ENCODE peak calls at places on chromosomes 6 and 20, in six cellular contexts. One of them, this sample, is unnamed.

GRCh38 chr20:47326718-47327137 is 29.8 kb downstream of the ZMYND8 start:
- DNase-seq in ELR: peak
- DNase-seq in adipocyte: peak
- DNase-seq in body of pancreas: no peak
- DNase-seq in nephron progenitor cell: no peak
- DNase-seq in stimulated activated CD8-positive, alpha-beta memory T cell treated with anti-CD3 and anti-CD28 coated beads, Interleukin-7, amount 100 ng/mL, for 4 hours: no peak
- DNase-seq in this sample: no peak

GRCh38 chr6:105270511-105270910 is 90.7 kb upstream of the POPDC3 start:
- DNase-seq in body of pancreas: no peak
- DNase-seq in ELR: no peak
- DNase-seq in stimulated activated CD8-positive, alpha-beta memory T cell treated with anti-CD3 and anti-CD28 coated beads, Interleukin-7, amount 100 ng/mL, for 4 hours: no peak
- DNase-seq in adipocyte: peak
- DNase-seq in nephron progenitor cell: no peak
- DNase-seq in this sample: no peak

GRCh38 chr6:146598785-146599405 is at the start of gene ADGB:
- DNase-seq in adipocyte: peak
- DNase-seq in body of pancreas: peak
- DNase-seq in stimulated activated CD8-positive, alpha-beta memory T cell treated with anti-CD3 and anti-CD28 coated beads, Interleukin-7, amount 100 ng/mL, for 4 hours: no peak
- DNase-seq in nephron progenitor cell: peak
- DNase-seq in ELR: peak
- DNase-seq in this sample: peak

GRCh38 chr20:17662333-17663039 is 19.6 kb downstream of the RRBP1 start:
- DNase-seq in ELR: peak
- DNase-seq in stimulated activated CD8-positive, alpha-beta memory T cell treated with anti-CD3 and anti-CD28 coated beads, Interleukin-7, amount 100 ng/mL, for 4 hours: no peak
- DNase-seq in adipocyte: peak
- DNase-seq in nephron progenitor cell: no peak
- DNase-seq in body of pancreas: peak
- DNase-seq in this sample: no peak

GRCh38 chr20:25310268-25310920 is 62.5 kb downstream of the PYGB start:
- DNase-seq in stimulated activated CD8-positive, alpha-beta memory T cell treated with anti-CD3 and anti-CD28 coated beads, Interleukin-7, amount 100 ng/mL, for 4 hours: peak
- DNase-seq in nephron progenitor cell: no peak
- DNase-seq in adipocyte: peak
- DNase-seq in ELR: peak
- DNase-seq in body of pancreas: peak
- DNase-seq in this sample: peak

GRCh38 chr6:52570291-52570700 is 6.6 kb downstream of the TRAM2 start:
- DNase-seq in nephron progenitor cell: no peak
- DNase-seq in stimulated activated CD8-positive, alpha-beta memory T cell treated with anti-CD3 and anti-CD28 coated beads, Interleukin-7, amount 100 ng/mL, for 4 hours: no peak
- DNase-seq in ELR: no peak
- DNase-seq in body of pancreas: no peak
- DNase-seq in adipocyte: no peak
- DNase-seq in this sample: no peak

GRCh38 chr20:5714261-5715041 is 35.8 kb upstream of the SHLD1 start:
- DNase-seq in adipocyte: no peak
- DNase-seq in nephron progenitor cell: peak
- DNase-seq in body of pancreas: peak
- DNase-seq in stimulated activated CD8-positive, alpha-beta memory T cell treated with anti-CD3 and anti-CD28 coated beads, Interleukin-7, amount 100 ng/mL, for 4 hours: peak
- DNase-seq in ELR: peak
- DNase-seq in this sample: no peak

GRCh38 chr20:58907481-58908137 is 55.1 kb downstream of the GNAS start:
- DNase-seq in nephron progenitor cell: peak
- DNase-seq in ELR: peak
- DNase-seq in stimulated activated CD8-positive, alpha-beta memory T cell treated with anti-CD3 and anti-CD28 coated beads, Interleukin-7, amount 100 ng/mL, for 4 hours: peak
- DNase-seq in body of pancreas: peak
- DNase-seq in adipocyte: peak
- DNase-seq in this sample: peak

GRCh38 chr6:88586371-88587157 is 376.9 kb downstream of the RNGTT start:
- DNase-seq in stimulated activated CD8-positive, alpha-beta memory T cell treated with anti-CD3 and anti-CD28 coated beads, Interleukin-7, amount 100 ng/mL, for 4 hours: no peak
- DNase-seq in nephron progenitor cell: peak
- DNase-seq in ELR: no peak
- DNase-seq in adipocyte: peak
- DNase-seq in body of pancreas: no peak
- DNase-seq in this sample: no peak

GRCh38 chr6:158569036-158569435 is 9.1 kb downstream of the TMEM181 start:
- DNase-seq in ELR: no peak
- DNase-seq in stimulated activated CD8-positive, alpha-beta memory T cell treated with anti-CD3 and anti-CD28 coated beads, Interleukin-7, amount 100 ng/mL, for 4 hours: no peak
- DNase-seq in adipocyte: no peak
- DNase-seq in nephron progenitor cell: no peak
- DNase-seq in body of pancreas: no peak
- DNase-seq in this sample: no peak

GRCh38 chr6:33632603-33633039 is 11.5 kb downstream of the ITPR3 start:
- DNase-seq in ELR: peak
- DNase-seq in body of pancreas: peak
- DNase-seq in nephron progenitor cell: peak
- DNase-seq in adipocyte: peak
- DNase-seq in stimulated activated CD8-positive, alpha-beta memory T cell treated with anti-CD3 and anti-CD28 coated beads, Interleukin-7, amount 100 ng/mL, for 4 hours: peak
- DNase-seq in this sample: peak

GRCh38 chr20:6162239-6162638 is 39.4 kb upstream of the FERMT1 start:
- DNase-seq in ELR: no peak
- DNase-seq in body of pancreas: peak
- DNase-seq in adipocyte: peak
- DNase-seq in nephron progenitor cell: no peak
- DNase-seq in stimulated activated CD8-positive, alpha-beta memory T cell treated with anti-CD3 and anti-CD28 coated beads, Interleukin-7, amount 100 ng/mL, for 4 hours: no peak
- DNase-seq in this sample: no peak

GRCh38 chr6:128491643-128492206 is 28.7 kb downstream of the PTPRK start:
- DNase-seq in ELR: no peak
- DNase-seq in nephron progenitor cell: no peak
- DNase-seq in body of pancreas: peak
- DNase-seq in stimulated activated CD8-positive, alpha-beta memory T cell treated with anti-CD3 and anti-CD28 coated beads, Interleukin-7, amount 100 ng/mL, for 4 hours: no peak
- DNase-seq in adipocyte: peak
- DNase-seq in this sample: peak

GRCh38 chr6:140480852-140481251 is 1106.4 kb upstream of the CITED2 start:
- DNase-seq in body of pancreas: peak
- DNase-seq in stimulated activated CD8-positive, alpha-beta memory T cell treated with anti-CD3 and anti-CD28 coated beads, Interleukin-7, amount 100 ng/mL, for 4 hours: no peak
- DNase-seq in adipocyte: peak
- DNase-seq in ELR: peak
- DNase-seq in nephron progenitor cell: no peak
- DNase-seq in this sample: no peak

GRCh38 chr6:140230282-140230681 is 855.8 kb upstream of the CITED2 start:
- DNase-seq in nephron progenitor cell: no peak
- DNase-seq in body of pancreas: no peak
- DNase-seq in ELR: no peak
- DNase-seq in stimulated activated CD8-positive, alpha-beta memory T cell treated with anti-CD3 and anti-CD28 coated beads, Interleukin-7, amount 100 ng/mL, for 4 hours: no peak
- DNase-seq in adipocyte: no peak
- DNase-seq in this sample: no peak

GRCh38 chr20:17504898-17505663 is 26.1 kb downstream of the BFSP1 start:
- DNase-seq in stimulated activated CD8-positive, alpha-beta memory T cell treated with anti-CD3 and anti-CD28 coated beads, Interleukin-7, amount 100 ng/mL, for 4 hours: peak
- DNase-seq in adipocyte: peak
- DNase-seq in ELR: peak
- DNase-seq in body of pancreas: peak
- DNase-seq in nephron progenitor cell: peak
- DNase-seq in this sample: peak

GRCh38 chr6:30793521-30794194 is 49.3 kb upstream of the IER3 start:
- DNase-seq in stimulated activated CD8-positive, alpha-beta memory T cell treated with anti-CD3 and anti-CD28 coated beads, Interleukin-7, amount 100 ng/mL, for 4 hours: no peak
- DNase-seq in adipocyte: peak
- DNase-seq in ELR: peak
- DNase-seq in nephron progenitor cell: no peak
- DNase-seq in body of pancreas: no peak
- DNase-seq in this sample: no peak

GRCh38 chr6:11043961-11044711 is at the start of gene ELOVL2:
- DNase-seq in stimulated activated CD8-positive, alpha-beta memory T cell treated with anti-CD3 and anti-CD28 coated beads, Interleukin-7, amount 100 ng/mL, for 4 hours: no peak
- DNase-seq in body of pancreas: peak
- DNase-seq in ELR: peak
- DNase-seq in nephron progenitor cell: peak
- DNase-seq in adipocyte: peak
- DNase-seq in this sample: peak

GRCh38 chr20:5654557-5654956 is 95.6 kb upstream of the SHLD1 start:
- DNase-seq in nephron progenitor cell: no peak
- DNase-seq in adipocyte: peak
- DNase-seq in stimulated activated CD8-positive, alpha-beta memory T cell treated with anti-CD3 and anti-CD28 coated beads, Interleukin-7, amount 100 ng/mL, for 4 hours: no peak
- DNase-seq in ELR: peak
- DNase-seq in body of pancreas: no peak
- DNase-seq in this sample: peak

GRCh38 chr6:113018351-113019151 is 671.4 kb downstream of the RFPL4B start:
- DNase-seq in body of pancreas: peak
- DNase-seq in ELR: peak
- DNase-seq in adipocyte: peak
- DNase-seq in nephron progenitor cell: no peak
- DNase-seq in stimulated activated CD8-positive, alpha-beta memory T cell treated with anti-CD3 and anti-CD28 coated beads, Interleukin-7, amount 100 ng/mL, for 4 hours: no peak
- DNase-seq in this sample: peak

GRCh38 chr20:23362392-23363256 is 642 bp downstream of the GZF1 start:
- DNase-seq in adipocyte: peak
- DNase-seq in stimulated activated CD8-positive, alpha-beta memory T cell treated with anti-CD3 and anti-CD28 coated beads, Interleukin-7, amount 100 ng/mL, for 4 hours: peak
- DNase-seq in body of pancreas: peak
- DNase-seq in nephron progenitor cell: no peak
- DNase-seq in ELR: peak
- DNase-seq in this sample: peak

GRCh38 chr20:32603046-32603726 is 18.1 kb upstream of the NOL4L start:
- DNase-seq in ELR: no peak
- DNase-seq in stimulated activated CD8-positive, alpha-beta memory T cell treated with anti-CD3 and anti-CD28 coated beads, Interleukin-7, amount 100 ng/mL, for 4 hours: no peak
- DNase-seq in adipocyte: no peak
- DNase-seq in body of pancreas: peak
- DNase-seq in nephron progenitor cell: no peak
- DNase-seq in this sample: no peak

GRCh38 chr20:34979366-34980153 is 23.9 kb downstream of the MYH7B start:
- DNase-seq in nephron progenitor cell: peak
- DNase-seq in ELR: no peak
- DNase-seq in body of pancreas: no peak
- DNase-seq in adipocyte: no peak
- DNase-seq in stimulated activated CD8-positive, alpha-beta memory T cell treated with anti-CD3 and anti-CD28 coated beads, Interleukin-7, amount 100 ng/mL, for 4 hours: no peak
- DNase-seq in this sample: no peak

GRCh38 chr6:132466952-132467351 is 46.0 kb downstream of the STX7 start:
- DNase-seq in adipocyte: peak
- DNase-seq in nephron progenitor cell: no peak
- DNase-seq in stimulated activated CD8-positive, alpha-beta memory T cell treated with anti-CD3 and anti-CD28 coated beads, Interleukin-7, amount 100 ng/mL, for 4 hours: no peak
- DNase-seq in ELR: no peak
- DNase-seq in body of pancreas: no peak
- DNase-seq in this sample: no peak

GRCh38 chr6:105883966-105884365 is 202.2 kb upstream of the PRDM1 start:
- DNase-seq in stimulated activated CD8-positive, alpha-beta memory T cell treated with anti-CD3 and anti-CD28 coated beads, Interleukin-7, amount 100 ng/mL, for 4 hours: no peak
- DNase-seq in body of pancreas: no peak
- DNase-seq in nephron progenitor cell: no peak
- DNase-seq in adipocyte: no peak
- DNase-seq in ELR: no peak
- DNase-seq in this sample: no peak

GRCh38 chr20:15327123-15327522 is 989.7 kb upstream of the FLRT3 start:
- DNase-seq in stimulated activated CD8-positive, alpha-beta memory T cell treated with anti-CD3 and anti-CD28 coated beads, Interleukin-7, amount 100 ng/mL, for 4 hours: no peak
- DNase-seq in body of pancreas: no peak
- DNase-seq in adipocyte: no peak
- DNase-seq in nephron progenitor cell: no peak
- DNase-seq in ELR: no peak
- DNase-seq in this sample: no peak

GRCh38 chr6:163354779-163355431 is 59.6 kb upstream of the QKI start:
- DNase-seq in body of pancreas: peak
- DNase-seq in adipocyte: no peak
- DNase-seq in ELR: peak
- DNase-seq in stimulated activated CD8-positive, alpha-beta memory T cell treated with anti-CD3 and anti-CD28 coated beads, Interleukin-7, amount 100 ng/mL, for 4 hours: no peak
- DNase-seq in nephron progenitor cell: no peak
- DNase-seq in this sample: peak

GRCh38 chr6:15962449-15962764 is 166.5 kb upstream of the MYLIP start:
- DNase-seq in nephron progenitor cell: no peak
- DNase-seq in stimulated activated CD8-positive, alpha-beta memory T cell treated with anti-CD3 and anti-CD28 coated beads, Interleukin-7, amount 100 ng/mL, for 4 hours: no peak
- DNase-seq in ELR: peak
- DNase-seq in body of pancreas: no peak
- DNase-seq in adipocyte: peak
- DNase-seq in this sample: peak

GRCh38 chr20:61734733-61735502 is 330.8 kb downstream of the TAF4 start:
- DNase-seq in stimulated activated CD8-positive, alpha-beta memory T cell treated with anti-CD3 and anti-CD28 coated beads, Interleukin-7, amount 100 ng/mL, for 4 hours: no peak
- DNase-seq in body of pancreas: no peak
- DNase-seq in ELR: no peak
- DNase-seq in nephron progenitor cell: no peak
- DNase-seq in adipocyte: no peak
- DNase-seq in this sample: no peak

GRCh38 chr6:12924911-12925310 is 208.3 kb downstream of the PHACTR1 start:
- DNase-seq in nephron progenitor cell: no peak
- DNase-seq in adipocyte: no peak
- DNase-seq in stimulated activated CD8-positive, alpha-beta memory T cell treated with anti-CD3 and anti-CD28 coated beads, Interleukin-7, amount 100 ng/mL, for 4 hours: no peak
- DNase-seq in body of pancreas: no peak
- DNase-seq in ELR: no peak
- DNase-seq in this sample: no peak

GRCh38 chr20:64080013-64080812 is at the start of gene OPRL1:
- DNase-seq in adipocyte: no peak
- DNase-seq in body of pancreas: no peak
- DNase-seq in ELR: no peak
- DNase-seq in nephron progenitor cell: no peak
- DNase-seq in stimulated activated CD8-positive, alpha-beta memory T cell treated with anti-CD3 and anti-CD28 coated beads, Interleukin-7, amount 100 ng/mL, for 4 hours: no peak
- DNase-seq in this sample: no peak

This sample was measured in epithelial cell of esophagus.